ENCODE peak calls at places on chromosomes 3 and 15, in five cellular contexts. A is IMR-90, M is mesendoderm, V is H9, T is neuronal stem cell. C is an unnamed sample.

GRCh38 chr3:139129892-139130291 is 85.2 kb upstream of the PRR23C start:
- DNase-seq in A (no peak), M (no peak), V (no peak), T (no peak), C (no peak)

GRCh38 chr3:172023915-172024314 is 15.5 kb upstream of the FNDC3B start:
- DNase-seq in A (no peak), M (no peak), V (no peak), T (no peak), C (no peak)

GRCh38 chr3:136173939-136174338 is 22.2 kb downstream of the MSL2 start:
- DNase-seq in A (no peak), M (no peak), V (no peak), T (no peak), C (no peak)

GRCh38 chr15:63793046-63793483 is 40.7 kb downstream of the HERC1 start:
- DNase-seq in A (no peak), M (no peak), V (no peak), T (no peak), C (no peak)

GRCh38 chr15:91413142-91413541 is 313.1 kb downstream of the SV2B start:
- DNase-seq in A (peak), M (no peak), V (no peak), T (no peak), C (no peak)

GRCh38 chr15:77871838-77872371 is 205.6 kb downstream of the TBC1D2B start:
- DNase-seq in A (no peak), M (peak), V (peak), T (no peak), C (peak)

GRCh38 chr3:192188218-192188835 is 539.0 kb downstream of the FGF12 start:
- DNase-seq in A (peak), M (peak), V (peak), T (peak), C (peak)

GRCh38 chr3:51977449-51978142 is 2.7 kb downstream of the ABHD14A start:
- DNase-seq in A (no peak), M (no peak), V (no peak), T (no peak), C (no peak)

GRCh38 chr3:12812812-12813211 is 16.3 kb downstream of the CAND2 start:
- DNase-seq in A (no peak), M (no peak), V (no peak), T (no peak), C (no peak)

GRCh38 chr3:144112036-144112435 is 140.4 kb downstream of the DIPK2A start:
- DNase-seq in A (no peak), M (no peak), V (no peak), T (no peak), C (no peak)

GRCh38 chr3:189186093-189186492 is 14.3 kb downstream of the TPRG1 start:
- DNase-seq in A (peak), M (no peak), V (no peak), T (no peak), C (no peak)

GRCh38 chr3:57717491-57717890 is 24.6 kb upstream of the DENND6A start:
- DNase-seq in A (no peak), M (no peak), V (no peak), T (no peak), C (no peak)

GRCh38 chr15:34799149-34799824 is 3.9 kb upstream of the ACTC1 start:
- DNase-seq in A (no peak), M (peak), V (peak), T (no peak), C (no peak)

GRCh38 chr3:177102526-177102925 is 94.8 kb downstream of the TBL1XR1 start:
- DNase-seq in A (peak), M (peak), V (no peak), T (no peak), C (no peak)

GRCh38 chr3:123986427-123986826 is 5.5 kb downstream of the ROPN1 start:
- DNase-seq in A (no peak), M (no peak), V (peak), T (no peak), C (no peak)

GRCh38 chr3:71048948-71049347 is 534.6 kb downstream of the FOXP1 start:
- DNase-seq in A (no peak), M (peak), V (no peak), T (no peak), C (no peak)

GRCh38 chr3:188360364-188360881 is 206.5 kb downstream of the LPP start:
- DNase-seq in A (no peak), M (no peak), V (no peak), T (no peak), C (no peak)

GRCh38 chr3:108331792-108332191 is 35.4 kb downstream of the HHLA2 start:
- DNase-seq in A (no peak), M (no peak), V (no peak), T (no peak), C (no peak)
- H3K4ac ChIP-seq in A (no peak), M (no peak), V (no peak), T (no peak), C (no peak)

GRCh38 chr15:37095993-37096877 is 4.1 kb downstream of the MEIS2 start:
- DNase-seq in A (no peak), M (peak), V (peak), T (peak), C (no peak)
- H3K4ac ChIP-seq in A (no peak), M (no peak), V (no peak), T (no peak), C (no peak)

DNA sequence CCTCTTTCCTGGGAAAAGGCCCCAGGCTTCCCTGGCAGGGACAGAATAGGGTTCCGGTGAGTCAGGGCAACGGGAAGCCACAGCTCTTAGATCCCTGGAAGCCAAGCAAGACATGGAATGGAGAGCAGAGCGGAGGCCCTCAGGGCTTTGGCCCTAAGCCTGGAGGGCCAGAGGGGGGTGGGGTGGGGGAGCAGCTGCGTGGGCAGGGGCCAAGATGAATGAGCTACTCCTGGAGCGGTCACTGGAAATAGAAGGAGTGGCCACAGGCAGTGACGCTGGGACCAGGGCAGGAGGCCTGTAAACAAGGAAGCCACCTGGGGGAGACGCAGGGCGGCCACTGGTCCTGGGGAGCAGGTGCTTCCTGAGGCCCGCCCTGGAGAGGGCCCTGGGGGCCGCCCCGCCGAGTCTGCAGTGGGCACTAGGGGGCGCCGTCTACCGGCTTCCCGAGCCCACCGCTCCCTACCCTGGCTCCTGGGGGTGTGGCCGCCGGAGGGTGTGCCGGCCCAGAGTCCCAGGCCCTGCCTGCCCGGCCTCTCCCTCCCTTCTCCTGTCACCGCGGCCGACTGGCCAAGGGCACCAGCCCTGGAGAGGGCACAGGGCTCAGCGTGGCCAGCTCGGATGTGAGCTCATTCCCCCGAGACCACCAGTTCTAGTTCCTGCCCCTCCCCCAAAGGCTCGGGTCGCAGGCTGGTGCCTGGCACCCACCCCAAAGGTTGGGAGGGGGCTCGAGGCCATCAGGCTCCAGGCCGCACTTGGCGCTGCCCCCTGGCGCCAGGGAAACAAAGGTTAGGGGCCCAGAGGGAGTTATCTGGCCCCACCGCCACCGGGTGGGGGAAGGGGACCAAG is 12.1 kb downstream of the VPS18 start:
- DNase-seq in A (peak), M (peak), V (peak), T (no peak), C (peak)
- H3K4ac ChIP-seq in A (peak), M (no peak), V (no peak), T (no peak), C (no peak)

DNA sequence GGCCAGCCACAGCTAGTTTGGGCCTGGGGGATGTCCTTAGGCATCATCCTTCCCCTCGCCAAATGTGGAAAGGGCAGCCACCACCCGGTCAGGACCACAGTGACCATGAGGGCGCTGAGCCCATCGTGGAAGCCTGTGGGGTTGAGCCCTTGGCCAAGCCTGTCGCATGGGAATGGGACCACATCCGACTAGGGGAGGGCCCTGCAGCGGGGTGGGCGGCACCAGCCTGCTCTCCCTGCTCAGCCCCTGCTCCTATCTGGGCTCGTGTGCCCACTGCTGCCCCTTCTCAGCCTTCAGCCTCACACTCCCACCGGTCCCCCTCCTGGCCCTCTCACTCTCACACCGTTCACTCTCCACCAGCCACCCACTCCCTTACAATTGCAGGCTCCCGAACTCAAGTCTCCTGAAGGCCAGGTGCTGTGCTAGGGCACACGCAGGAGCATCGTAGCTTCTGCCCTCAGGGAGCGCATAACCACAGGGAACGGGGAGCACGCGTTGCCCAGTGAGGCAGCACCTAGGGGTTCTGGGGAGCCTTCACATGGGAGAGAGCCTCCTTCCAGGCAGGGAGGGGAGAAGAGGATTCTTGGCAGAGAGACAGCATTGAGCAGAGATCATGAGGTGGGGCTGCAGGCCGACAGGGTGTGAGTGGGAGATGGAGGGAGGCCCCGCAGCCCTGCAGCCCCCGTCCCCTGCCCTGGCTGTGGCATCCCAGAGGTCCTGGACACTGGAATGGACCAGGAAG is 26.1 kb downstream of the LOXL1 start:
- DNase-seq in A (no peak), M (no peak), V (no peak), T (no peak), C (peak)
- H3K4ac ChIP-seq in A (peak), M (no peak), V (no peak), T (no peak), C (peak)

GRCh38 chr15:58932791-58933310 is 628 bp downstream of the SLTM start:
- DNase-seq in A (no peak), M (no peak), V (no peak), T (no peak), C (no peak)
- H3K4ac ChIP-seq in A (peak), M (peak), V (no peak), T (peak), C (peak)

GRCh38 chr15:95561463-95561862 is 769.0 kb upstream of the NR2F2 start:
- DNase-seq in A (peak), M (no peak), V (no peak), T (no peak), C (no peak)
- H3K4ac ChIP-seq in A (peak), M (no peak), V (no peak), T (no peak), C (no peak)

DNA sequence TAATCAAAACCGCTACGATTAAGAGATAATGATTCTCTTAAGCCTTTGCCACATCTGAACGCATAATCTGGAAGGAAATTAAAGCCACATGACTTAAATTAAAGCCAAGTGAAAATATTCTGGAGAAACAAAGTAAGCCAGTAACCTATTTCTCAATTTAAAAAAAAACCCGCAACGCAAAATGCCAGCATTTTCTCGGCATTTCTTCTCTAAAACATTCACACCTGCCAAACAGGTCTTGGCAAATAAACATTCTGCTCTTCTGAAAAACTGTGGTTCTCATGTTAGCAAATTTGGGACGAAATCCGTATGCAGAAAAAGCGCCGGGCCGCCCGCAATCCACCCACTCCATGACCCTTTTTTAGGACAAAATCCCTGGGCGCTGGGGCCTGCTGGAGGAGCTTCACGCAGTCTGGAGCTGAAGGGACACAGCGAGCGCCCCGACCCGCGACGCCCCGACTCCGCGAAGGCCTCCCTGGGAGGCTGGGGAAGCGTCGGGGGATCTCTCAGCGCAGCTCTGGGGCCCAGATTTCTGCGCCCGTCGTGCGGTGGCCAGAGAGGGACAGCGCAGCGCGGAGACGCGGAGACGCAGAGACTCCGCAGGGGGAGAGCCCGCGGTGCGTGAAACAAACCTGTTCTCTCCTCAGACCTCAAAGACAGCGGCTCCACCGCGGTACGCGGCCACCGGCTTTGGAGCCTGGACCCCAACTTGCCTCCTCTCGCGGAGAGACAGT is 471 bp downstream of the NKIRAS1 start:
- DNase-seq in A (no peak), M (no peak), V (no peak), T (no peak), C (no peak)
- H3K4ac ChIP-seq in A (peak), M (no peak), V (no peak), T (no peak), C (no peak)

GRCh38 chr15:75454471-75455418 is 3.3 kb upstream of the SIN3A start:
- DNase-seq in A (no peak), M (peak), V (peak), T (peak), C (peak)
- H3K4ac ChIP-seq in A (peak), M (peak), V (no peak), T (no peak), C (no peak)

DNA sequence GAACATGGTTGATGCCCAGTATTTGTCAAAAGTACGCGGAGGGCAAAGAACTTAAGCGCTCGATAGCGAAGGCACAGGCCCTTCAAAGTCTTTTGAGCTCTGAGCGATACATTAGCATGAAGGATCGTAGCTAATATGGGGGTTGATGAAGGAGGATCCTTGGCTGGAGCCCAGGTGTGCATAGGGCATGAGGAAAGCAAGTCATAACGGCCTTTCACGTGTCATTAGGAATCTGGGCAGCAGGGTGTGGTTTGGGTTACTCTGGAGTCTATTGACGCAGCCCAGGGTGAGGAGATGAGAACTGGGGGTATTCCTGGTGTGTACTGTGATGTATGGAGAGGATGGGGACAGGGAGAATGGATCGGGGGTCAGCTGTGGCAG is 31.7 kb downstream of the SPINK8 start:
- DNase-seq in A (peak), M (peak), V (no peak), T (peak), C (no peak)
- H3K4ac ChIP-seq in A (peak), M (peak), V (no peak), T (no peak), C (peak)

C was measured in H1.